ENCODE peak calls at places on chromosomes 2 and 18, in ten cellular contexts. B is GM23338; H is activated CD8-positive, alpha-beta memory T cell treated with anti-CD3 and anti-CD28 coated beads for 48 hours; S is T-helper 9 cell; T is GM13976; P is Right ventricle myocardium superior; A is GM23248; C is ovary; O is central memory CD4-positive, alpha-beta T cell; W is Karpas-422. V is an unnamed sample.
A peak's percentile ranks its signal among the peaks of the same experiment; 100 is the strongest.

GRCh38 chr2:201118121-201118956 is 2.4 kb downstream of the CFLAR start:
- DNase-seq in B (peak; percentile 88), H (peak; percentile 68), S (peak; percentile 78), T (peak; percentile 76), P (peak; percentile 95), A (peak; percentile 91), C (peak; percentile 80), O (peak; percentile 80), W (peak; percentile 95), V (peak; percentile 97)

GRCh38 chr2:205924676-205925075 is 161.3 kb downstream of the INO80D start:
- DNase-seq in B (no peak), H (no peak), S (no peak), T (no peak), P (no peak), A (no peak), C (no peak), O (no peak), W (no peak), V (no peak)

GRCh38 chr2:100786297-100786658 is 33.7 kb upstream of the NPAS2 start:
- DNase-seq in B (no peak), H (no peak), S (no peak), T (no peak), P (peak; percentile 55), A (peak; percentile 89), C (no peak), O (no peak), W (no peak), V (peak; percentile 81)

GRCh38 chr2:172972005-172972619 is 103.5 kb upstream of the MAP3K20 start:
- DNase-seq in B (peak; percentile 80), H (no peak), S (peak; percentile 4), T (peak; percentile 58), P (peak; percentile 56), A (peak; percentile 75), C (peak; percentile 28), O (no peak), W (peak; percentile 76), V (no peak)

GRCh38 chr2:217959723-217960122 is 43.1 kb downstream of the TNS1 start:
- DNase-seq in B (no peak), H (no peak), S (no peak), T (no peak), P (peak; percentile 31), A (no peak), C (peak; percentile 29), O (no peak), W (no peak), V (peak; percentile 46)

GRCh38 chr2:2764739-2765138 is 433.7 kb upstream of the MYT1L start:
- DNase-seq in B (no peak), H (no peak), S (no peak), T (no peak), P (no peak), A (no peak), C (no peak), O (no peak), W (no peak), V (no peak)

GRCh38 chr18:74633652-74634352 is 36.1 kb downstream of the ZNF407 start:
- DNase-seq in B (no peak), H (no peak), S (no peak), T (no peak), P (no peak), A (no peak), C (no peak), O (no peak), W (no peak), V (no peak)

GRCh38 chr2:183079335-183079775 is 808 bp downstream of the DUSP19 start:
- DNase-seq in B (no peak), H (no peak), S (no peak), T (no peak), P (peak; percentile 52), A (peak; percentile 68), C (no peak), O (no peak), W (peak; percentile 45), V (no peak)

GRCh38 chr2:96151595-96152300 is 6.5 kb upstream of the DUSP2 start:
- DNase-seq in B (no peak), H (no peak), S (no peak), T (no peak), P (no peak), A (no peak), C (no peak), O (no peak), W (no peak), V (no peak)

GRCh38 chr2:98012561-98012979 is 16.8 kb upstream of the TMEM131 start:
- DNase-seq in B (no peak), H (no peak), S (no peak), T (peak; percentile 71), P (no peak), A (no peak), C (no peak), O (no peak), W (peak; percentile 92), V (no peak)

GRCh38 chr18:63016270-63016669 is 300.9 kb downstream of the PHLPP1 start:
- DNase-seq in B (peak; percentile 86), H (no peak), S (peak; percentile 27), T (peak; percentile 76), P (no peak), A (peak; percentile 82), C (peak; percentile 56), O (peak; percentile 50), W (peak; percentile 78), V (no peak)

GRCh38 chr18:11909597-11910026 is 1.5 kb upstream of the MPPE1 start:
- DNase-seq in B (no peak), H (no peak), S (no peak), T (peak; percentile 46), P (no peak), A (peak; percentile 81), C (no peak), O (no peak), W (no peak), V (no peak)

GRCh38 chr18:21369146-21369545 is 127.1 kb downstream of the GREB1L start:
- DNase-seq in B (no peak), H (no peak), S (no peak), T (no peak), P (no peak), A (peak; percentile 59), C (no peak), O (no peak), W (no peak), V (no peak)

GRCh38 chr2:132676999-132677398 is 7.0 kb upstream of the LYPD1 start:
- DNase-seq in B (no peak), H (no peak), S (no peak), T (no peak), P (no peak), A (peak; percentile 14), C (no peak), O (no peak), W (peak; percentile 52), V (no peak)

GRCh38 chr2:189297446-189297845 is 117.9 kb upstream of the COL5A2 start:
- DNase-seq in B (no peak), H (no peak), S (no peak), T (no peak), P (no peak), A (peak; percentile 47), C (no peak), O (peak; percentile 10), W (no peak), V (no peak)

GRCh38 chr2:238652053-238652770 is 195.7 kb upstream of the TWIST2 start:
- DNase-seq in B (no peak), H (no peak), S (no peak), T (no peak), P (no peak), A (no peak), C (no peak), O (no peak), W (no peak), V (no peak)

GRCh38 chr18:62526098-62527025 is 3.5 kb downstream of the ZCCHC2 start:
- DNase-seq in B (peak; percentile 90), H (peak; percentile 57), S (peak; percentile 62), T (peak; percentile 87), P (peak; percentile 91), A (peak; percentile 91), C (peak; percentile 87), O (peak; percentile 59), W (peak; percentile 94), V (peak; percentile 94)

GRCh38 chr18:4292696-4293095 is 162.4 kb downstream of the DLGAP1 start:
- DNase-seq in B (no peak), H (no peak), S (no peak), T (no peak), P (no peak), A (no peak), C (no peak), O (no peak), W (no peak), V (no peak)

GRCh38 chr2:67612576-67612981 is 215.4 kb downstream of the ETAA1 start:
- DNase-seq in B (no peak), H (no peak), S (no peak), T (no peak), P (no peak), A (peak; percentile 50), C (no peak), O (no peak), W (no peak), V (no peak)

GRCh38 chr2:100272848-100273329 is 49.4 kb downstream of the LONRF2 start:
- DNase-seq in B (no peak), H (no peak), S (no peak), T (no peak), P (peak; percentile 78), A (no peak), C (peak; percentile 75), O (no peak), W (no peak), V (no peak)

GRCh38 chr2:20487030-20487391 is 40.1 kb downstream of the RHOB start:
- DNase-seq in B (no peak), H (no peak), S (no peak), T (no peak), P (no peak), A (no peak), C (no peak), O (no peak), W (peak; percentile 6), V (no peak)

GRCh38 chr2:207792244-207792785 is 22.6 kb upstream of the FZD5 start:
- DNase-seq in B (peak; percentile 36), H (no peak), S (no peak), T (no peak), P (no peak), A (peak; percentile 74), C (no peak), O (no peak), W (no peak), V (no peak)

GRCh38 chr18:5463390-5463789 is 80.4 kb downstream of the EPB41L3 start:
- DNase-seq in B (no peak), H (no peak), S (no peak), T (no peak), P (peak; percentile 78), A (peak; percentile 92), C (no peak), O (no peak), W (no peak), V (no peak)

GRCh38 chr2:128177315-128177714 is 86.3 kb downstream of the UGGT1 start:
- DNase-seq in B (no peak), H (no peak), S (no peak), T (no peak), P (no peak), A (no peak), C (no peak), O (no peak), W (no peak), V (no peak)

GRCh38 chr2:653645-654425 is 23.4 kb downstream of the TMEM18 start:
- DNase-seq in B (no peak), H (no peak), S (no peak), T (no peak), P (no peak), A (no peak), C (no peak), O (no peak), W (no peak), V (no peak)

GRCh38 chr18:21740724-21741510 is at the start of gene MIB1:
- DNase-seq in B (no peak), H (peak; percentile 99), S (peak; percentile 99), T (peak; percentile 76), P (peak; percentile 71), A (peak; percentile 67), C (peak; percentile 99), O (peak; percentile 41), W (no peak), V (peak; percentile 99)

GRCh38 chr2:23476786-23477185 is 91.8 kb downstream of the KLHL29 start:
- DNase-seq in B (no peak), H (no peak), S (no peak), T (no peak), P (no peak), A (no peak), C (no peak), O (no peak), W (no peak), V (no peak)

GRCh38 chr2:7601990-7602389 is 684.8 kb downstream of the RNF144A start:
- DNase-seq in B (no peak), H (no peak), S (no peak), T (no peak), P (no peak), A (no peak), C (no peak), O (no peak), W (no peak), V (no peak)

V was measured in kidney.